ENCODE peak calls at places on chromosomes 13 and 19, in eight cellular contexts. F is ascending aorta, K is small intestine, L is lung, N is heart left ventricle, W is tibial nerve, R is psoas muscle, T is right atrium auricular region. I is an unnamed sample. For H3K4me1, the result is how much of the 10 kb centered on the place peaks cover.

GRCh38 chr13:37868691-37869505 is 674 bp downstream of the TRPC4 start:
- DNase-seq in L (no peak), T (no peak), W (no peak), K (peak), F (no peak), N (no peak), R (no peak), I (peak)

GRCh38 chr13:113935523-113935922 is 38.4 kb downstream of the C13orf46 start:
- DNase-seq in N (no peak), W (no peak), R (no peak), F (no peak), K (no peak), T (no peak), L (no peak), I (peak)

GRCh38 chr19:36100476-36100875 is 10.5 kb upstream of the OVOL3 start:
- DNase-seq in K (no peak), F (no peak), R (no peak), L (no peak), T (no peak), W (no peak), N (peak), I (no peak)

GRCh38 chr19:13022111-13022858 is 27.0 kb downstream of the NFIX start:
- DNase-seq in N (peak), W (no peak), K (peak), T (no peak), R (peak), F (peak), L (no peak), I (peak)

GRCh38 chr13:95676100-95676774 is 702 bp upstream of the DNAJC3 start:
- DNase-seq in T (no peak), W (no peak), L (no peak), F (no peak), R (no peak), K (peak), N (peak), I (no peak)

GRCh38 chr19:10295305-10295846 is 5.6 kb downstream of the ICAM5 start:
- DNase-seq in W (no peak), L (peak), K (peak), T (no peak), F (no peak), R (no peak), N (no peak), I (no peak)

GRCh38 chr13:33490461-33491327 is 205.1 kb upstream of the STARD13 start:
- DNase-seq in R (no peak), T (peak), W (no peak), L (no peak), N (no peak), F (peak), K (no peak), I (no peak)

GRCh38 chr13:29476046-29476445 is 119.4 kb downstream of the SLC7A1 start:
- DNase-seq in W (no peak), R (no peak), K (no peak), L (no peak), F (no peak), N (no peak), T (no peak), I (no peak)

GRCh38 chr13:80054806-80055205 is 286.1 kb downstream of the SPRY2 start:
- DNase-seq in K (no peak), R (no peak), W (no peak), F (no peak), N (no peak), L (no peak), T (no peak), I (no peak)

GRCh38 chr19:10104665-10105221 is 1.4 kb upstream of the PPAN start:
- DNase-seq in N (no peak), R (no peak), W (no peak), L (no peak), K (peak), F (no peak), T (no peak), I (no peak)

GRCh38 chr19:14517840-14518505 is at the start of gene DNAJB1:
- DNase-seq in W (peak), F (peak), K (peak), L (peak), T (peak), N (peak), R (peak), I (peak)

GRCh38 chr13:108349269-108349668 is 79.8 kb downstream of the TNFSF13B start:
- DNase-seq in T (no peak), R (no peak), L (no peak), F (no peak), N (no peak), W (no peak), K (no peak), I (no peak)

GRCh38 chr19:21833733-21834132 is 2.2 kb downstream of the ZNF43 start:
- DNase-seq in N (no peak), L (no peak), F (no peak), T (no peak), W (no peak), K (no peak), R (no peak), I (no peak)

GRCh38 chr13:23870356-23871146 is 18.6 kb downstream of the MIPEP start:
- DNase-seq in F (no peak), R (no peak), N (no peak), K (no peak), W (no peak), L (no peak), T (no peak), I (no peak)

GRCh38 chr13:79830426-79830825 is 349.5 kb downstream of the NDFIP2 start:
- DNase-seq in T (no peak), N (no peak), L (no peak), F (no peak), R (no peak), W (no peak), K (no peak), I (no peak)

GRCh38 chr19:13859361-13859880 is 17.5 kb upstream of the NANOS3 start:
- DNase-seq in N (no peak), L (no peak), T (no peak), F (no peak), W (no peak), K (no peak), R (no peak), I (no peak)

GRCh38 chr19:53927745-53928144 is 18.7 kb downstream of the CACNG7 start:
- DNase-seq in K (no peak), R (no peak), L (no peak), T (no peak), F (no peak), W (no peak), N (no peak), I (no peak)

GRCh38 chr19:50826492-50827240 is 3.1 kb upstream of the KLK1 start:
- DNase-seq in W (no peak), K (no peak), N (no peak), L (no peak), T (no peak), R (no peak), F (no peak), I (no peak)

GRCh38 chr19:18349524-18350128 is 9.2 kb downstream of the PGPEP1 start:
- DNase-seq in T (peak), L (peak), F (no peak), K (peak), N (peak), W (peak), R (peak), I (no peak)

GRCh38 chr19:29552454-29553280 is 26.9 kb downstream of the VSTM2B start:
- DNase-seq in W (no peak), N (no peak), K (no peak), L (no peak), R (no peak), F (peak), T (no peak), I (peak)

GRCh38 chr13:86974251-86974994 is 696.7 kb upstream of the SLITRK5 start:
- DNase-seq in L (no peak), N (no peak), K (no peak), R (no peak), T (no peak), W (no peak), F (no peak), I (no peak)

GRCh38 chr13:94641432-94641941 is 39.8 kb downstream of the GPR180 start:
- DNase-seq in T (no peak), W (no peak), F (no peak), R (no peak), N (no peak), L (no peak), K (no peak), I (no peak)

GRCh38 chr13:23467048-23467931 is 33.8 kb upstream of the SACS start:
- DNase-seq in W (no peak), L (no peak), T (no peak), R (no peak), N (no peak), F (no peak), K (no peak), I (no peak)

GRCh38 chr13:35965226-35965927 is 165.8 kb downstream of the DCLK1 start:
- DNase-seq in K (no peak), L (no peak), R (no peak), N (no peak), T (no peak), W (no peak), F (no peak), I (no peak)

GRCh38 chr19:38213911-38214625 is 10.0 kb downstream of the DPF1 start:
- DNase-seq in L (no peak), W (no peak), R (no peak), F (no peak), K (no peak), T (no peak), N (no peak), I (no peak)

GRCh38 chr19:8573316-8573715 is 3.9 kb downstream of the MYO1F start:
- DNase-seq in N (no peak), R (no peak), W (no peak), K (no peak), L (no peak), F (no peak), T (no peak), I (no peak)

GRCh38 chr13:43546260-43546659 is 240.5 kb downstream of the ENOX1 start:
- DNase-seq in R (no peak), K (no peak), N (peak), W (no peak), T (no peak), L (no peak), F (no peak), I (no peak)

GRCh38 chr19:13100031-13100588 is 2.5 kb downstream of the LYL1 start:
- DNase-seq in N (no peak), T (no peak), W (no peak), K (no peak), L (no peak), F (peak), R (no peak), I (peak)

GRCh38 chr19:11987405-11988231 is 22.8 kb downstream of the ZNF763 start:
- DNase-seq in L (peak), K (peak), R (peak), F (peak), T (peak), N (peak), W (peak), I (peak)

GRCh38 chr13:48653074-48654054 is at the start of gene CYSLTR2:
- DNase-seq in L (no peak), R (no peak), F (no peak), W (no peak), N (no peak), K (peak), T (no peak), I (no peak)

GRCh38 chr19:10112037-10112751 is 701 bp downstream of the P2RY11 start:
- DNase-seq in K (no peak), N (no peak), R (no peak), F (no peak), L (no peak), T (no peak), W (no peak), I (no peak)

GRCh38 chr13:25292301-25292700 is 5.0 kb upstream of the MTMR6 start:
- DNase-seq in T (no peak), W (no peak), F (peak), K (no peak), R (peak), L (no peak), N (no peak), I (no peak)

GRCh38 chr19:12825259-12826131 is 8.9 kb downstream of the RTBDN start:
- DNase-seq in R (no peak), W (no peak), T (no peak), F (no peak), L (no peak), K (no peak), N (no peak), I (no peak)

GRCh38 chr13:98534821-98535220 is 42.1 kb downstream of the STK24 start:
- DNase-seq in R (no peak), T (no peak), W (no peak), F (no peak), L (no peak), K (no peak), N (no peak), I (no peak)
- H3K4me1 ChIP-seq in R (half or more), T (half or more), W (half or more), F (under half), L (under half), K (under half), N (under half), I (under half)

GRCh38 chr13:110279684-110280083 is 27.3 kb downstream of the COL4A1 start:
- DNase-seq in W (no peak), L (no peak), K (no peak), N (no peak), R (no peak), F (peak), T (no peak), I (no peak)
- H3K27ac ChIP-seq in W (peak), L (no peak), K (peak), N (no peak), R (no peak), F (peak), T (peak), I (peak)

GRCh38 chr13:99722931-99723330 is 221.7 kb downstream of the TM9SF2 start:
- DNase-seq in W (no peak), K (peak), N (no peak), T (no peak), R (no peak), L (no peak), F (no peak), I (no peak)
- H3K4me1 ChIP-seq in W (under half), K (under half), N (under half), T (under half), R (under half), L (under half), F (under half), I (under half)

GRCh38 chr13:98585946-98586345 is 9.0 kb upstream of the STK24 start:
- DNase-seq in N (no peak), F (no peak), W (no peak), L (no peak), T (no peak), K (peak), R (no peak), I (no peak)

GRCh38 chr13:98586400-98587144 is 9.7 kb upstream of the STK24 start:
- DNase-seq in K (no peak), T (no peak), W (no peak), R (no peak), L (no peak), F (no peak), N (no peak), I (no peak)

GRCh38 chr13:98582947-98583346 is 6.0 kb upstream of the STK24 start:
- DNase-seq in K (no peak), F (no peak), L (no peak), W (no peak), T (no peak), R (no peak), N (no peak), I (no peak)

GRCh38 chr13:98584668-98585397 is 7.9 kb upstream of the STK24 start:
- DNase-seq in N (no peak), R (no peak), L (no peak), F (no peak), K (peak), W (no peak), T (no peak), I (no peak)

DNA sequence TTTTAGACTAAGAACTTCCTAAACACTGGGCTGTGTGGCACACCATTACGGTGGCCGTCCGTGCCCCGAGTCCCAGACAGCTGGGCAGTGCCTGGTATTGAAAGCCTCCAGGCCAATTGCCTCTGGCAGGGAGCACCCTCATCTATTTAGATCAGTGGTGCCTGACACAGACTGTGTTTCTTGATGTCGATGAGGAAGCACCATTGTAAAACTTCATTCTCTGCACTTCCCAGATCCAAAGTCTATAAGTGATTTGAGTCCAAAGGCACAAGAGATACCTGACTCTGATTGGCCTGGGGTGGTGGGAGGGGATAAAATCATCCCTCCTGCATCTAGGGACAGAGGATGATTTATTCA is 8.5 kb upstream of the STK24 start:
- DNase-seq in L (no peak), T (no peak), K (peak), N (no peak), F (no peak), R (no peak), W (no peak), I (no peak)
- H3K27ac ChIP-seq in L (no peak), T (no peak), K (peak), N (no peak), F (no peak), R (no peak), W (no peak), I (peak)

GRCh38 chr13:98216135-98216565 is 39.1 kb upstream of the RNF113B start:
- DNase-seq in N (peak), T (no peak), F (no peak), L (peak), W (no peak), K (no peak), R (peak), I (peak)

GRCh38 chr13:98215508-98215907 is 38.4 kb upstream of the RNF113B start:
- DNase-seq in F (no peak), N (no peak), R (no peak), T (no peak), K (no peak), L (no peak), W (no peak), I (no peak)

GRCh38 chr13:98214707-98215106 is 37.6 kb upstream of the RNF113B start:
- DNase-seq in W (no peak), F (no peak), N (no peak), T (no peak), R (no peak), K (peak), L (peak), I (no peak)

GRCh38 chr13:98217597-98217996 is 40.5 kb upstream of the RNF113B start:
- DNase-seq in W (no peak), L (peak), T (no peak), F (no peak), K (no peak), R (no peak), N (no peak), I (no peak)

DNA sequence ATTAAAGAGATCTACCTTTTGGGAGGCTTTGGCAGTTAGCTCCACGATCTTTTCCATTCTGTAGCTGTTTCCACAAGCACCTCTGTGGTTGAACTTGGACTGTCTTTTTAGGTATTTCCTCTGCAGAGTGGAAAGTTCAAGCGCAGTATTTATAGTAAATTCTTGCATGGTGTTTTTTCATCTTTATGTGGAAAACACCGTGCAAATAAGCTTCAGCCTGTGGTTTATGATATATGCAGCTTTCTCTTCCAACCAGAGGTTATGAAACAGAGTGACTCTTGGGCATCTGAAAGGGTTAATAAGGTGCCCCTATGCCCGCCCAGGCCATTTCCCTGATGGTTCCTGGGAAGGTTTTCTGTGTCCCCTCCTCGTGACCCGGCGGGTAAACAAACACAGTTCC is 39.6 kb upstream of the RNF113B start:
- DNase-seq in K (no peak), F (no peak), T (no peak), W (no peak), N (no peak), L (no peak), R (no peak), I (no peak)
- H3K4me1 ChIP-seq in K (under half), F (under half), T (under half), W (under half), N (under half), L (under half), R (under half), I (under half)

DNA sequence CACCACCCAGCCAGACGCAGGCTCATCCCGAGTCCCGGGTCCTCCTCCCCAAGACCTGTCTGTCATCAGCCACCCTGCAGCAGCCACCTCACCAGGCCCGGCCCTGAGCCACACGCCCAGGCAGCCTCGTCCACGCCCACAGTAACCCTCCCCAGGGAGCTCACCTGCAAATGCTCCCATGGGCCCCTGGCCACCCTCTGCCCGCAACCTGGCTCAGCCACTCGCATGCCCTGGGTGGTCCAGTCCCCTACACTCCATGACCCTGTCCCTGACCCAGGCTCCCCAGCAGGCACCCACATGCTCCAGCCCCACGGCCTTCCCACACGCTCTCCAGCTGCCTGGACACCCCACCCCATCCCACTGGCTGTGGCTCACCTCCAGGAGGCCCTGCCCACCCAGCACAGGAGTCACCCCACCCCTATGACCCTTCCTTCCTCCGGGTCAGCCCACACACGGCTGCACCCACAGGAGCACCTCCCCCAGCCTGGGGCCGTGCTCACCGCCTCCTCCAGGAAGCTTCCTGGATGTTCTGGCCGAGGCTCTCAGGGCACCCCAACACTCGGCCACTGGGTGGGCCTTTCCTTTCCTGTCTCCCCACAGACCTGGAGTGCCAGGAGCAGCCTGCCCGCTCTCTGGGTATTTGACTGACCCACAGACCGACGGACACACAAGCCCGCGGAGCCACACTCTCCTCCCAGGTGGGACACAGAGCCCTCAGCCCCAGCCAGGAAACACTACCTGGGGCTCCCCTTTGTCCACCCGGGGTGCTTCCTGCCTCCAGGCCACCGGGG is 3.6 kb downstream of the TMEM259 start:
- DNase-seq in T (no peak), K (peak), R (no peak), N (no peak), F (no peak), W (no peak), L (no peak), I (no peak)
- H3K27ac ChIP-seq in T (peak), K (peak), R (peak), N (no peak), F (no peak), W (peak), L (no peak), I (peak)

GRCh38 chr19:41298327-41298964 is 11.5 kb upstream of the CCDC97 start:
- DNase-seq in T (peak), L (peak), W (peak), K (peak), F (peak), R (peak), N (peak), I (peak)
- H3K4me1 ChIP-seq in T (half or more), L (under half), W (half or more), K (under half), F (under half), R (under half), N (half or more), I (under half)

GRCh38 chr13:97214921-97215320 is 7.2 kb upstream of the MBNL2 start:
- DNase-seq in F (no peak), W (no peak), R (no peak), K (no peak), N (no peak), T (no peak), L (no peak), I (no peak)

GRCh38 chr13:97212540-97213146 is 9.5 kb upstream of the MBNL2 start:
- DNase-seq in R (no peak), W (no peak), K (peak), N (no peak), F (no peak), L (no peak), T (no peak), I (no peak)

GRCh38 chr13:97211986-97212385 is 10.1 kb upstream of the MBNL2 start:
- DNase-seq in T (no peak), F (no peak), R (no peak), K (no peak), W (no peak), L (no peak), N (no peak), I (no peak)

GRCh38 chr13:97215325-97215724 is 6.8 kb upstream of the MBNL2 start:
- DNase-seq in F (no peak), W (no peak), L (no peak), N (no peak), K (no peak), T (no peak), R (no peak), I (no peak)

DNA sequence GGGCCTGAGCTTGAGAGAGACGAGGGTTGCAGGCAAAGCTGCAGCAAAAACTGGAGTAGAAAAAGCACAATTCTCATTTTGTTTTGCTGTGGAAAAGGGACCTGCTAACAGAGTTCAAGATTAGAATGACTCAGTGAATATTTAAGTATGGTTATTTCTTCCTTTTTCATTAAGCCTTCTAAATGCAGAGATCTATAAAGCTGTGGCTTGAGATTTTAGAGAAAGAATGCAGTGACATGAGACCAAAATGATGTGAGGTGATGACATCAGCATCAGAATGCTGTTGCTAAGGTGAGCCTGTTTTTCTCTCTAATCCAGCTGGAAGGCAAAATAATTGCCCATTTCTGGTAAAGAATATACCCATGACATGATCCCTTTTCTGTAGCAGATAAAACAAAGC is 10.8 kb upstream of the MBNL2 start:
- DNase-seq in F (no peak), N (no peak), K (no peak), T (no peak), L (no peak), W (no peak), R (no peak), I (no peak)
- H3K27ac ChIP-seq in F (no peak), N (no peak), K (no peak), T (no peak), L (no peak), W (peak), R (no peak), I (no peak)

I was measured in tibial artery.